ENCODE peak calls at places on chromosome 6, in six cellular contexts. Z, K, C, V, E and J are unnamed samples.

GRCh38 chr6:2798586-2799134 is 33.5 kb downstream of the WRNIP1 start:
- DNase-seq in Z (no peak), K (no peak), C (no peak), V (no peak), E (no peak), J (no peak)

GRCh38 chr6:83904395-83904794 is 44.9 kb downstream of the CYB5R4 start:
- DNase-seq in Z (no peak), K (no peak), C (no peak), V (no peak), E (no peak), J (no peak)

GRCh38 chr6:119568580-119568979 is 219.0 kb upstream of the MAN1A1 start:
- DNase-seq in Z (no peak), K (no peak), C (no peak), V (no peak), E (no peak), J (no peak)

GRCh38 chr6:8335896-8336295 is 99.4 kb downstream of the SLC35B3 start:
- DNase-seq in Z (no peak), K (no peak), C (no peak), V (no peak), E (no peak), J (no peak)

GRCh38 chr6:46011241-46012085 is 4.2 kb downstream of the CLIC5 start:
- DNase-seq in Z (no peak), K (no peak), C (no peak), V (peak; percentile 49), E (no peak), J (no peak)

GRCh38 chr6:43762410-43762768 is 7.6 kb upstream of the VEGFA start:
- DNase-seq in Z (no peak), K (no peak), C (no peak), V (no peak), E (no peak), J (no peak)

GRCh38 chr6:60668428-60668827 is 1617.6 kb downstream of the KHDRBS2 start:
- DNase-seq in Z (no peak), K (no peak), C (no peak), V (no peak), E (no peak), J (no peak)

GRCh38 chr6:46042355-46042999 is 26.8 kb upstream of the CLIC5 start:
- DNase-seq in Z (no peak), K (peak; percentile 54), C (peak; percentile 75), V (peak; percentile 44), E (no peak), J (peak; percentile 17)

GRCh38 chr6:160950507-160950906 is 41.1 kb upstream of the MAP3K4 start:
- DNase-seq in Z (no peak), K (peak; percentile 55), C (no peak), V (peak; percentile 27), E (peak; percentile 67), J (peak; percentile 57)

GRCh38 chr6:113168057-113168456 is 689.1 kb upstream of the MARCKS start:
- DNase-seq in Z (no peak), K (no peak), C (no peak), V (no peak), E (no peak), J (no peak)

GRCh38 chr6:122878809-122879208 is 89.8 kb downstream of the SMPDL3A start:
- DNase-seq in Z (no peak), K (no peak), C (no peak), V (no peak), E (no peak), J (no peak)

GRCh38 chr6:3504938-3505735 is 48.3 kb upstream of the SLC22A23 start:
- DNase-seq in Z (no peak), K (no peak), C (no peak), V (no peak), E (no peak), J (no peak)

GRCh38 chr6:157823001-157823522 is at the start of gene SNX9:
- DNase-seq in Z (peak; percentile 72), K (peak; percentile 74), C (peak; percentile 87), V (peak; percentile 69), E (peak; percentile 74), J (peak; percentile 81)

GRCh38 chr6:43970913-43971775 is 156.1 kb downstream of the MRPL14 start:
- DNase-seq in Z (no peak), K (no peak), C (no peak), V (peak; percentile 75), E (peak; percentile 84), J (peak; percentile 83)

GRCh38 chr6:167502471-167502870 is 177.6 kb downstream of the TTLL2 start:
- DNase-seq in Z (no peak), K (no peak), C (no peak), V (no peak), E (no peak), J (no peak)

GRCh38 chr6:167499161-167499660 is 174.3 kb downstream of the TTLL2 start:
- DNase-seq in Z (no peak), K (no peak), C (no peak), V (no peak), E (no peak), J (no peak)

GRCh38 chr6:167504412-167504961 is 179.6 kb downstream of the TTLL2 start:
- DNase-seq in Z (no peak), K (no peak), C (no peak), V (no peak), E (no peak), J (no peak)

GRCh38 chr6:167500961-167501360 is 176.1 kb downstream of the TTLL2 start:
- DNase-seq in Z (no peak), K (no peak), C (no peak), V (no peak), E (no peak), J (no peak)

DNA sequence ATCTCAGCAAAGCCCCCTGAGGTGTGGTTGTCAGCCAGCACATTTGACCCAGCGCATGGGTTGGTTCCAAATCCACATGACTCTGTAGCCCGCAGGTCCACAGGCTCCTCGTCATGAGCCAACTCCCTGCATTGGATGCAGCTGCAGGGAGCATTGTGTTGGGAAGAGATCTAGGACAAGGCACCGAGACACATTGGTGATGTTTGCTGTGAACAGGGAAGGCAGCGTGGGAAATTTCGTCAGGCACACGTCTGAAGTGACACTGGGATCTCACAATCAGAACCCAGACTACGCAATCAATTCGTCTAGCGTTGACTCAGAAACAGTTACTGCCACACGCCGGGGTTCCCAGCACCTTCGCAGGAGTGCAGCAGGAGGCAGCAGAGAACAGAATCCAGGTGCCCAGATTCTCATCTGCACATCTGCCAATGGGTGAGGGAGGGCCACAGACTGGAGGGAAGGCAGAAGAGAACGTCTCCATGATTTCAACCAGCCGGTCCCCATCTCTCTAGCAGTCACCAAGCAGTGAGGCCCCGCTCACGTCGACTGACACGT is 177.0 kb downstream of the TTLL2 start:
- DNase-seq in Z (no peak), K (no peak), C (peak; percentile 61), V (peak; percentile 67), E (peak; percentile 49), J (peak; percentile 77)
- TF ChIP-seq CTCF in Z (no peak), K (no peak), C (peak; percentile 65), V (peak; percentile 48), E (no peak), J (peak; percentile 89)

GRCh38 chr6:170222498-170223471 is 68.1 kb downstream of the DLL1 start:
- DNase-seq in Z (no peak), K (no peak), C (no peak), V (peak; percentile 16), E (peak; percentile 3), J (no peak)

GRCh38 chr6:170221052-170221752 is 69.7 kb downstream of the DLL1 start:
- DNase-seq in Z (no peak), K (no peak), C (no peak), V (no peak), E (peak; percentile 1), J (no peak)

GRCh38 chr6:170223718-170224693 is 66.9 kb downstream of the DLL1 start:
- DNase-seq in Z (no peak), K (no peak), C (no peak), V (no peak), E (no peak), J (peak; percentile 1)

GRCh38 chr6:170224694-170225660 is 65.9 kb downstream of the DLL1 start:
- DNase-seq in Z (peak; percentile 4), K (no peak), C (no peak), V (peak; percentile 38), E (peak; percentile 94), J (peak; percentile 86)

DNA sequence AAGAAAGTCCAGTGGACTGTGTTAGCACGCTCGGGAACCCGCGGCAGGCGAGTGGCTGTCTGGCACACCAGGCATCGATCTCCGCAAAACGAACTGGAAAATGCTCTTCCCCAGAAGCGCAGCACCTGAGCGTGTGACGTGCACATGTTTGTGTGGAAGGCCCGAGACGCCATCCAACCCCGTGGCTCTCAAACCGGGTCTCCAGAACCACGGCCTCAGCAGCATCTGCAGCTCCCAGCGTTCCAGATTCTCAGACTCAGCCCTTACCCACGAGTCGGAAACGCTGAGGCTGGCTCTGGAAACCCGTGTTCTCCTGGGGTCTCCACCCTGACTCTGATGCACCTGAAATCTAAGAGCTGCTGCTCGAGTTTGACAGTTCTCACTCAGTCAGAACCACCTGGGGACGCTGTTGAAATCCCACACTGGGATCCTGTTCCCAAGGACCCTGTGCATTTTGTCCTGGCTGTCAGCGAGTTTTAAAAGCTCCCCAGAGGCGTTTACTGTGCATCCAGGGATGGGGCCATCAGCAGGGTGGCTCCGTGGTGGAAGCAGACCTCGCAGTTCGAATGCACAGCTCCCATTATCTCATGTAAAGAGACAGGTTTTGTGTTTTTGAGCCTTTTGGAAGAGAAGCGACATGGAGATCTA is 69.0 kb downstream of the DLL1 start:
- DNase-seq in Z (no peak), K (no peak), C (no peak), V (no peak), E (peak; percentile 3), J (no peak)
- TF ChIP-seq CTCF in Z (no peak), K (no peak), C (peak; percentile 35), V (no peak), E (no peak), J (no peak)

DNA sequence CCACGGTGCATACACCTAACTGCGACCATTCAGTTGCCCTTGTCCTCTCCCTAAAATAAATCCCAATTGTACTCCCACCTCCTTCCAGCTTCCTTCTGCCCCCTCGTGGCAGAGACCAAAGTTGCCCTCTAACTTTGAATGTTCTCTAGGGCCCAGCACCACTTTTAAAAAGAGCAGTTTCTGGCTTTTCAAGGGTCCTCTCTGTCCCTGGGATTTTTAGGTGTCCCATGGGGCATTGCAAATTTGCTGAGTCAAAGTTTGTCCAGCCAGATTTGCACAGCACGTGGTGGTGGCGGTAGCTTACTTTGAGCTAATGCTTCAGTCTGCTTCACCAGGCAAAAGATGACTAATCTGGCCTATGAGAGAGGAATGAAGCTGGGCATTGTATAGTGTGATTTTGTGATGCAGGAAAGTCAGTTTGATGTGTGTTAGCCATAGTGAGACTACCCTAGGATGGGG is 100.2 kb downstream of the PERP start:
- DNase-seq in Z (peak; percentile 14), K (peak; percentile 31), C (peak; percentile 85), V (peak; percentile 33), E (no peak), J (peak; percentile 41)
- TF ChIP-seq CTCF in Z (peak; percentile 72), K (peak; percentile 79), C (peak; percentile 82), V (peak; percentile 57), E (no peak), J (peak; percentile 45)

DNA sequence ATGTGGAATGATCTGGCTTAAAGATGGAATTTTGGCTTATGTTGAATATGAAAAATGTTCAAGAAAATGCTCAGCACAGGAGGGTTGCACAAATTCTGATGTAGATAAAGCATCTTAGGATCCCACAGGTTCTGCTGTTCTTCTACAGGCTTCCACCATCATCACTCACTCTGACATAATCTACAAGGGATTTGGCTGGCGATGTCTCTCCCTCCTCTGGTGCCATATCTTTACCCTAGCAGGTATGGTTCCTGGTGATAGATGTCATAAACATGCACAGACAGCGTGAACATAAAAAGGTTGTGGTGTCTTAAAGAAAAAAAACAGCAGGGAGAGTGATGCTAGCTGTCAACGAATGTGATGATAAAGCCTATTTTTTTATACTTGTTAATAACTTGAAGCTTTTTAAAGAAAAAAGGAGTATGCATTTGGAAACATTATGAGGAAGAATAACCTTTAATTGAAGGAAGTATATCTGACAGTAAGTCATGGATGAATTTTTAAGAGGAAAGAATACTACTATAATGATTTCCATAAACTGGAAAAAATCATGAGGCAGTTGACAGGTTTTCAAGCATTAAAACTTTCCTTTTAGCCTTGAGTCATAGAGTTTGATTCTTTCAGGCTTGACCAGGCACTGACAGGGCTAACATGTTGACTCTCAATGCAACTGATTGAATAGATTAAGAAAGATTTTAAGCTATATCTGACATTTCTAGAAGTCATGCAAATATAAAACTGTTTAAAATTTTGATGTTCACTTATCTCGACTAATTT is 50.1 kb downstream of the OGFRL1 start:
- DNase-seq in Z (no peak), K (no peak), C (no peak), V (no peak), E (no peak), J (no peak)
- TF ChIP-seq CTCF in Z (no peak), K (no peak), C (no peak), V (no peak), E (no peak), J (no peak)